ENCODE peak calls at places on chromosomes 5 and 9, in six cellular contexts. E is GM06990, F is choroid plexus epithelial cell, J is astrocyte of the spinal cord, O is lower lobe of right lung, M is endodermal cell. N is an unnamed sample.

GRCh38 chr5:17882760-17883488 is 248.7 kb downstream of the TAF11L14 start:
- DNase-seq in M (peak; percentile 97), F (no peak), E (no peak), J (peak; percentile 7), O (no peak), N (no peak)

GRCh38 chr9:116381350-116381749 is 227.8 kb downstream of the PAPPA start:
- DNase-seq in F (peak; percentile 72), E (no peak), O (no peak), M (no peak), J (no peak), N (no peak)

GRCh38 chr5:56817306-56817986 is 2.1 kb downstream of the MAP3K1 start:
- DNase-seq in E (peak; percentile 26), F (no peak), J (no peak), M (no peak), O (no peak), N (no peak)

GRCh38 chr5:159582756-159583523 is 252.7 kb upstream of the IL12B start:
- DNase-seq in O (no peak), J (peak; percentile 62), E (no peak), F (peak; percentile 41), M (no peak), N (peak; percentile 20)

GRCh38 chr9:83937861-83938455 is 16.7 kb upstream of the KIF27 start:
- DNase-seq in F (peak; percentile 81), M (peak; percentile 68), E (no peak), O (no peak), J (peak; percentile 67), N (peak; percentile 64)

GRCh38 chr5:79856456-79857055 is 134.5 kb downstream of the MTX3 start:
- DNase-seq in F (no peak), J (no peak), E (no peak), M (no peak), O (no peak), N (no peak)

GRCh38 chr9:129620669-129621295 is at the start of gene C9orf50:
- DNase-seq in F (no peak), M (no peak), O (no peak), J (no peak), E (no peak), N (no peak)

GRCh38 chr9:93955356-93956182 is 414 bp upstream of the BARX1 start:
- DNase-seq in O (no peak), F (no peak), E (no peak), J (no peak), M (peak; percentile 89), N (no peak)

GRCh38 chr5:90590-91547 is 1.1 kb upstream of the PLEKHG4B start:
- DNase-seq in M (peak; percentile 73), J (no peak), E (no peak), O (no peak), F (peak; percentile 25), N (no peak)

GRCh38 chr5:136192526-136193395 is at the start of gene SMIM32:
- DNase-seq in F (peak; percentile 9), J (no peak), E (peak; percentile 19), O (no peak), M (peak; percentile 83), N (peak; percentile 6)

GRCh38 chr5:136192015-136192525 is 892 bp downstream of the SMIM32 start:
- DNase-seq in J (no peak), O (no peak), M (peak; percentile 81), F (peak; percentile 12), E (peak; percentile 28), N (peak; percentile 5)

GRCh38 chr5:136190904-136191303 is 2.1 kb downstream of the SMIM32 start:
- DNase-seq in F (no peak), E (no peak), M (peak; percentile 42), O (no peak), J (no peak), N (no peak)

GRCh38 chr5:136193396-136193935 is 504 bp upstream of the SMIM32 start:
- DNase-seq in J (no peak), F (no peak), M (no peak), O (no peak), E (no peak), N (no peak)

GRCh38 chr5:136191304-136192014 is 1.5 kb downstream of the SMIM32 start:
- DNase-seq in F (peak; percentile 56), M (peak; percentile 80), E (no peak), J (no peak), O (no peak), N (peak; percentile 42)
- H3K4me3 ChIP-seq in F (peak overlapping the region; percentile 34), M (peak overlapping the region; percentile 79), E (no peak overlapping the region), J (no peak overlapping the region), O (peak overlapping the region; percentile 38), N (peak overlapping the region; percentile 40)

GRCh38 chr9:123651273-123651672 is 278.7 kb downstream of the DENND1A start:
- DNase-seq in O (no peak), J (no peak), E (no peak), F (no peak), M (no peak), N (no peak)
- TF ChIP-seq CTCF in O (no peak), J (no peak), E (no peak), F (no peak), M (no peak), N (no peak)

GRCh38 chr9:86943223-86943870 is 4.0 kb downstream of the GAS1 start:
- DNase-seq in O (no peak), M (no peak), J (peak; percentile 27), F (peak; percentile 60), E (no peak), N (peak; percentile 66)
- H3K4me3 ChIP-seq in O (peak overlapping the region; percentile 81), M (peak overlapping the region; percentile 84), J (no peak overlapping the region), F (peak overlapping the region; percentile 18), E (no peak overlapping the region), N (peak overlapping the region; percentile 97)

DNA sequence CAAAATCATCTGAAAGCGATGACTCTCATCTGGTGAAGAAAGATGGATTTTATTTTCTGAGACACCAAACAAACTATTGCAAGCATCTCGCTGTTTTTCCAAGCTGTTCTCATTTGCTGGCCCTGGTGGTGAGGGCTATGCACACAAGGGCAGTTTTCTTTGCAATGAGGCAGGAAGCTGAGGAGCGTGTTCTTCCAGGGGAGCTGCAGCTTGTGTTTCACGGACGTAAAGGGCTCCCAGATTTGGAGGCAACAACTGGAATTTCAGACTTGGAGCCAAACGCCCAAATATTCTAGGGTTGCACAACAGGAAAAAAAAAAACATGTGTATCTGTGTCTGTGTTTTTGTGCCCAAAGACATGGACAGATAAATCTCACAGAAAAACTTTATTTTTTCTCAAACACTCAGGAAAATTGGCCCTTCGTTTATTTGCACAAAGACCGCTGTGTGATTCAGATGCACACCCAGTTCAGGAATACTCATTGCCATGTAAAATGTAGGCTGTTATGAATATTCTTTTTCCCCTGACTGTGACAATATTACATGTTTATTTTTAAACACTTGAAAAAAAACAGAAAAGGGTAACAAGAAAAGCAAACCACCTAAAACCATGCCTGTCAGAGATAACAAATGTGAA is 151.3 kb downstream of the GAS1 start:
- DNase-seq in E (no peak), F (peak; percentile 90), J (peak; percentile 66), O (no peak), M (peak; percentile 61), N (peak; percentile 99)
- TF ChIP-seq CTCF in E (no peak), F (peak; percentile 66), J (peak; percentile 40), O (peak; percentile 9), M (peak; percentile 59), N (peak; percentile 69)

GRCh38 chr5:180208038-180208434 is 975 bp downstream of the RASGEF1C start:
- DNase-seq in F (no peak), J (no peak), M (no peak), E (no peak), O (no peak), N (no peak)
- H3K4me3 ChIP-seq in F (no peak overlapping the region), J (no peak overlapping the region), M (peak overlapping the region; percentile 74), E (no peak overlapping the region), O (no peak overlapping the region), N (no peak overlapping the region)

GRCh38 chr5:162243651-162244050 is 176.1 kb downstream of the GABRG2 start:
- DNase-seq in J (no peak), E (no peak), M (no peak), F (no peak), O (no peak), N (no peak)

GRCh38 chr5:162248107-162248713 is 180.6 kb downstream of the GABRG2 start:
- DNase-seq in O (no peak), M (peak; percentile 92), J (no peak), E (no peak), F (no peak), N (no peak)
- TF ChIP-seq CTCF in O (no peak), M (peak; percentile 85), J (no peak), E (peak; percentile 48), F (peak; percentile 8), N (peak; percentile 8)

N was measured in AG10803.